ENCODE peak calls at places on chromosomes 6 and 20, in four cellular contexts. S is uterus, H is AG04450, F is sigmoid colon. X is an unnamed sample.

GRCh38 chr20:25247100-25247665 is 702 bp upstream of the PYGB start:
- DNase-seq in S (peak), H (no peak), F (peak), X (peak)

GRCh38 chr6:21438986-21439352 is 154.6 kb upstream of the SOX4 start:
- DNase-seq in S (no peak), H (no peak), F (no peak), X (no peak)

GRCh38 chr6:93243379-93243778 is 176.0 kb downstream of the EPHA7 start:
- DNase-seq in S (no peak), H (no peak), F (no peak), X (no peak)

GRCh38 chr6:52376763-52377162 is 14.8 kb downstream of the PAQR8 start:
- DNase-seq in S (no peak), H (no peak), F (no peak), X (no peak)

GRCh38 chr20:63706852-63707557 is 771 bp downstream of the ARFRP1 start:
- DNase-seq in S (peak), H (no peak), F (peak), X (peak)

GRCh38 chr6:43972915-43973304 is 154.3 kb downstream of the MRPL14 start:
- DNase-seq in S (peak), H (peak), F (peak), X (peak)

GRCh38 chr20:17822039-17822438 is 122.3 kb downstream of the BANF2 start:
- DNase-seq in S (peak), H (peak), F (peak), X (peak)

GRCh38 chr6:1485678-1486077 is 96.3 kb downstream of the FOXF2 start:
- DNase-seq in S (no peak), H (peak), F (no peak), X (no peak)

GRCh38 chr20:4166726-4167035 is 151.3 kb upstream of the RNF24 start:
- DNase-seq in S (no peak), H (no peak), F (no peak), X (no peak)

GRCh38 chr6:150567823-150568383 is 31.8 kb upstream of the PLEKHG1 start:
- DNase-seq in S (no peak), H (no peak), F (no peak), X (no peak)

GRCh38 chr20:46119028-46119546 is 973 bp downstream of the CD40 start:
- DNase-seq in S (no peak), H (no peak), F (no peak), X (no peak)

GRCh38 chr20:47126709-47127108 is 229.8 kb downstream of the ZMYND8 start:
- DNase-seq in S (no peak), H (no peak), F (no peak), X (no peak)

GRCh38 chr20:45920795-45921617 is 9.1 kb upstream of the PLTP start:
- DNase-seq in S (no peak), H (no peak), F (no peak), X (no peak)

GRCh38 chr20:5734559-5735137 is 15.6 kb upstream of the SHLD1 start:
- DNase-seq in S (no peak), H (no peak), F (no peak), X (no peak)

GRCh38 chr6:105968230-105968954 is 117.7 kb upstream of the PRDM1 start:
- DNase-seq in S (no peak), H (no peak), F (no peak), X (no peak)

GRCh38 chr6:140854363-140854762 is 1278.4 kb upstream of the GJE1 start:
- DNase-seq in S (no peak), H (no peak), F (no peak), X (no peak)

GRCh38 chr6:149221774-149222070 is 95.8 kb upstream of the TAB2 start:
- DNase-seq in S (no peak), H (no peak), F (no peak), X (no peak)

GRCh38 chr20:38034108-38034649 is 633 bp downstream of the RPRD1B start:
- DNase-seq in S (no peak), H (no peak), F (no peak), X (no peak)

DNA sequence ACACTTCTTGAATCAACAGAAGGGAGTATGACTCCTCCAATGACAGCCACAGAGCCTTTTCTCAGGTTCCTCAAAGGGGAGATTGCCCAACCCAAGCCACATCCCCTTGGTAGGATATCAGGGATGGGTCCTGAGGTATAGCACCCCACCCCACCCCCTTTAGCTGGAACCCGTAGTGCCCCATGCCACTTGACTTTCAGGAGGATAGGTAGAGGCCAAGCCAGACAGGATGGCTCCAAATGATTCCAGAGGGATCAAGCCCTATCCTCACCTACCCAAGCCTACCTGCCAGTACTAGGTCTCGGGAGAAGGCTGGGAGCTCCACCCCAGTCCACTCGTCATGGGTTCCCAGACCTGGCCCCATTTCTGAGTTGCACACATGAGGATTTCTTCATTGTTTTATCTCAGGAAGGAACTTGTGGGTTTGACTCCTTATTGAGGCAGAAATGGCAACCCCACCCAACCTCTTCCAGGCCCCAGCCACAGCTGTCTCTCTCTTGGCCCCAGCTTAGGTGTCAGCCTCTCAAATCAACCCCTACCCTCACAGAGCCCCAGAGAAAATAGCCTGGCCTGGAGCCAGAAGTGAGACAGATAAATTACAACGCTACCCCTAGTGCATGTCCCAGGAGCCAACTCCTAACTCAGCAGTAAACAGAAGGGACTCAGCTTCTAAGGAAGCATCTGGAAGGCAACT is 3.6 kb downstream of the CCND3 start:
- DNase-seq in S (peak), H (no peak), F (no peak), X (no peak)
- H3K4me3 ChIP-seq in S (no peak), H (no peak), F (no peak), X (no peak)

GRCh38 chr6:37819177-37819801 is at the start of gene ZFAND3:
- DNase-seq in S (peak), H (peak), F (peak), X (peak)
- TF ChIP-seq CTCF in S (peak), H (no peak), F (no peak), X (no peak)

GRCh38 chr6:7257521-7258230 is 55.3 kb downstream of the SSR1 start:
- DNase-seq in S (no peak), H (no peak), F (peak), X (no peak)
- H3K4me3 ChIP-seq in S (no peak), H (no peak), F (no peak), X (no peak)

GRCh38 chr6:98769546-98769945 is 64.8 kb upstream of the POU3F2 start:
- DNase-seq in S (no peak), H (no peak), F (no peak), X (no peak)
- TF ChIP-seq CTCF in S (no peak), H (peak), F (no peak), X (no peak)

DNA sequence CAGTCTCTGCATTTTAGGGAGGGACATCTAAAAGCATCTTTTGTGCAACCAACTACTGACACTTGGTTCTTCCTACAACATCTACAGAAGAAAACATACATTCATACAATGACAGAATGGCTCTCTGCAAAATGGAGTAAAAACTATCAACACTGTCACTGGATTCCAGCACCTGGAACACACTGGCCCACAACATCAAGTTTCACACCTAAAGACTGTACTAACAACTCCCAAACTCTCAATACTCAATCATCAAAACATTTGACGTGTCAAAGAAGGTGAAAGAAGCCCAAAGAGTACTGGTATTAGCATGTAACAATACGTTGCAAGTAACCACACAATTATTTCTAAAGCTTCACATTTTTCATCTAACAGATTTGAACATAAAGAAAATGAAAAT is 2.2 kb downstream of the CPNE1 start:
- DNase-seq in S (no peak), H (no peak), F (no peak), X (no peak)
- H3K4me3 ChIP-seq in S (peak), H (peak), F (peak), X (no peak)

DNA sequence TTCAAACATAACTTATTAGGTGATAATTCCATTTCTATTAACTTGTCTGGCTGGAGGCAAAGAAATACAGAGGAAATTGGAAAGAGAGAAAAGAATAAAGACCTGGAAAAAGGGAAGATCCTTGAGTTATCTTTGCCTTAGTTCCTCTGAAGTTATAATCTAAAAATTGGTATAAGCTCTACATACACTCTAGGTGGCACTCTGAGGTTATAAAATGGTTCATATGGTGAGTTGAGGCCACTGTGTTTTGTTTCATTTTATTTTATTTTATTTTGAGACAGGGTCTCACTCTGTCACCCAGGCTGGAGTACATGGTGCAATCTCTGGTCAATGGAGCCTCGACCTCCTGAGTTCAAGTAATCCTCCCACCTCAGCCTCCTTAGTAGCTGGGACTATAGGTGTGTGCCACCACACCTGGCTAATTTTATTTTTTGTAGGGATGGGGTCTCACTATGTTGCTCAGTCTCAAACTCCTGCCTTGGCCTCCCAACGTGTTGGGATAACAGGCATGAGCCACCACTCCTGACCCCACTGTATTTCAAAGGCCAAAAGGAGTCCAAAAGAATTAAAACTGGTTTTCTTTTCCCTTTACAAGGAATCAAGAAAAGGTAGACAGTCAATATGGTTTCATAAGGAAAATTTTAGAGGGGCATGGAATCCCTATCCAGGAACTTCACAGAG is 19.4 kb downstream of the GPX6 start:
- DNase-seq in S (no peak), H (no peak), F (no peak), X (no peak)
- TF ChIP-seq CTCF in S (no peak), H (no peak), F (no peak), X (no peak)

X was measured in pancreas.